ENCODE peak calls at places on chromosomes 11 and 22, in four cellular contexts. O, M, N and Q are unnamed samples. For H3K4me1, the result is how much of the 10 kb centered on the place peaks cover.

GRCh38 chr11:72786305-72787261 is 7.3 kb downstream of the STARD10 start:
- DNase-seq in N (no peak), O (no peak), M (peak), Q (no peak)

GRCh38 chr22:44723801-44724200 is 21.8 kb downstream of the PRR5 start:
- DNase-seq in M (no peak), N (no peak), O (no peak), Q (peak)

GRCh38 chr11:66904055-66904454 is 47.2 kb downstream of the LRFN4 start:
- DNase-seq in N (no peak), M (peak), O (peak), Q (no peak)

GRCh38 chr11:105032495-105032894 is 2.4 kb downstream of the CASP1 start:
- DNase-seq in M (no peak), N (no peak), O (no peak), Q (no peak)

GRCh38 chr11:131894615-131895544 is 524.5 kb downstream of the NTM start:
- DNase-seq in M (no peak), N (no peak), O (no peak), Q (no peak)

GRCh38 chr22:32205974-32206773 is 1.3 kb upstream of the RFPL2 start:
- DNase-seq in M (no peak), O (no peak), N (no peak), Q (no peak)

GRCh38 chr22:50445071-50445879 is 29.6 kb downstream of the SBF1 start:
- DNase-seq in O (peak), M (no peak), N (peak), Q (no peak)

GRCh38 chr11:6601041-6601461 is 2.4 kb downstream of the RRP8 start:
- DNase-seq in N (no peak), M (no peak), O (peak), Q (no peak)

GRCh38 chr11:41201156-41201555 is 258.3 kb downstream of the LRRC4C start:
- DNase-seq in M (peak), N (no peak), O (no peak), Q (peak)

GRCh38 chr11:35529971-35530495 is 4.6 kb upstream of the PAMR1 start:
- DNase-seq in O (no peak), M (no peak), N (no peak), Q (no peak)

GRCh38 chr11:16912607-16913006 is 101.6 kb downstream of the PLEKHA7 start:
- DNase-seq in O (no peak), N (no peak), M (no peak), Q (peak)

GRCh38 chr11:126297004-126297403 is 6.9 kb upstream of the DCPS start:
- DNase-seq in M (no peak), O (no peak), N (no peak), Q (no peak)

GRCh38 chr22:23608583-23608982 is 23.5 kb downstream of the DRICH1 start:
- DNase-seq in M (peak), N (no peak), O (no peak), Q (peak)

GRCh38 chr11:111457731-111458368 is 54.3 kb downstream of the BTG4 start:
- DNase-seq in N (no peak), M (no peak), O (no peak), Q (no peak)

GRCh38 chr11:123475478-123475877 is 45.4 kb downstream of the GRAMD1B start:
- DNase-seq in N (no peak), M (peak), O (no peak), Q (peak)

GRCh38 chr11:441418-442274 is at the start of gene ANO9:
- DNase-seq in M (peak), N (peak), O (peak), Q (peak)

GRCh38 chr22:45319319-45319675 is 9.6 kb downstream of the FAM118A start:
- DNase-seq in M (peak), O (no peak), N (no peak), Q (peak)

GRCh38 chr22:19631899-19632670 is 82.2 kb upstream of the SEPTIN5 start:
- DNase-seq in M (peak), N (no peak), O (peak), Q (peak)

GRCh38 chr22:50292643-50293440 is 14.6 kb downstream of the PLXNB2 start:
- DNase-seq in M (no peak), N (no peak), O (no peak), Q (no peak)

GRCh38 chr11:57792060-57792541 is 30.5 kb downstream of the CTNND1 start:
- DNase-seq in O (peak), N (no peak), M (no peak), Q (no peak)

GRCh38 chr22:17707526-17707925 is 66.7 kb downstream of the BID start:
- DNase-seq in O (no peak), M (no peak), N (no peak), Q (no peak)

GRCh38 chr11:8604078-8604723 is 10.2 kb upstream of the STK33 start:
- DNase-seq in O (no peak), N (peak), M (peak), Q (peak)

GRCh38 chr11:79610678-79611077 is 169.8 kb upstream of the TENM4 start:
- DNase-seq in M (no peak), O (no peak), N (no peak), Q (no peak)

GRCh38 chr11:10428453-10428852 is 26.6 kb upstream of the AMPD3 start:
- DNase-seq in M (no peak), N (no peak), O (no peak), Q (no peak)

GRCh38 chr22:35227248-35227647 is 30.0 kb upstream of the HMGXB4 start:
- DNase-seq in N (no peak), O (no peak), M (no peak), Q (no peak)

GRCh38 chr11:119803726-119804294 is 74.8 kb upstream of the NECTIN1 start:
- DNase-seq in O (no peak), M (no peak), N (no peak), Q (no peak)

GRCh38 chr11:92556435-92556834 is 331.8 kb downstream of the FAT3 start:
- DNase-seq in O (no peak), N (no peak), M (peak), Q (peak)

GRCh38 chr11:12460441-12460840 is 83.1 kb downstream of the PARVA start:
- DNase-seq in O (no peak), N (no peak), M (no peak), Q (no peak)

GRCh38 chr11:63614136-63614664 is at the start of gene PLAAT3:
- DNase-seq in N (no peak), M (peak), O (peak), Q (peak)

GRCh38 chr11:97684486-97685439 is 1295.0 kb downstream of the JRKL start:
- DNase-seq in O (no peak), N (no peak), M (no peak), Q (no peak)

GRCh38 chr11:3231550-3231850 is 717 bp downstream of the MRGPRE start:
- DNase-seq in O (no peak), M (no peak), N (no peak), Q (no peak)
- H3K4me1 ChIP-seq in O (under half), M (under half), N (under half), Q (under half)

GRCh38 chr11:44613081-44613628 is 47.7 kb downstream of the CD82 start:
- DNase-seq in N (no peak), O (peak), M (no peak), Q (no peak)
- H3K4me1 ChIP-seq in N (under half), O (under half), M (under half), Q (under half)

DNA sequence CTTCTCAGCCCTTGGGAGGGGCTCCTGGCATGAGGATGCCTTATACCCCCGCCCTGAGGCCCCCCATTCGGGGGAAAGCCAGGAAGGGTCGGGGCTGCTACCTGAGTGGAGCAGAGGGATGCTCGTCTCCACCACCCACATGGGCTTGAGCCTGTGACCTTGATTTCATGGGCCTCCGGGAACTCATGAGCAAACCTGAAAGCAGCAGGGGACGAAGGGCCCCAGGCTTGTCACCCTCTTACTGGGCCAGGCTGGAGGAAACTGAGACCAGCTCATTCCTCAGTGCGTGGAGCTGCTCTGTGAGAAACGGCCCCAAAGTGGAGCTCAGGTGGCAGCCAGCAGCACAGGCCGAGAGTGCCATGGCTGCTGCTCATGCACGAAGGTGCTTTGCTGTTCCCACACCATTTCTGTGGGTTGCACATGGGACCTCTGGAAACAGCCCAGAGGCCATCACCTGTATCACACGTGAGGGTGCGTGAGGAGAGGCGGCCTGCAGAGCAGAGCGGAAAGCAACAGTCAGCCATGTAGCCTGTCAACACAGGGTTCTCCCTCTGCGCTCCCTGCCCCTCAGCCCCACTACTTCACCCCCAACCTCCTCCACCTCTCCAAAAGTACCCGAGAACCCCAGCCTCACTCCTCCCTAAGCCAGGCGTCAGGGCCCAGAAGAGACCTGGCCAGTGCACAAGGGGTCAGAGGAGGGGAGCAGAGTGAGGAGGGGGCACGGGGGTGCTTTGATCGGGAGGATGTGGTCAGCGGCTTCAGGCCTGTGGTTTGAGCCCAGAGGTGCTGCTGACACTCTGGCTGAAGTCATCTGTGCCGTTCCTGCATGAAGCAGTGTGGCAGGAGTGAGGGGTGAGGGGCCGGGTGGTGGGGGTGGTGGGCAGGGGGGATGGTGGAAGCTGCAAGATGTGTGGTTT is 14.2 kb upstream of the IL2RB start:
- DNase-seq in O (peak), N (no peak), M (no peak), Q (no peak)
- H3K4me1 ChIP-seq in O (under half), N (under half), M (under half), Q (under half)

GRCh38 chr22:46580940-46581579 is 39.1 kb upstream of the GRAMD4 start:
- DNase-seq in O (peak), N (peak), M (peak), Q (no peak)
- H3K4me1 ChIP-seq in O (under half), N (under half), M (half or more), Q (under half)

DNA sequence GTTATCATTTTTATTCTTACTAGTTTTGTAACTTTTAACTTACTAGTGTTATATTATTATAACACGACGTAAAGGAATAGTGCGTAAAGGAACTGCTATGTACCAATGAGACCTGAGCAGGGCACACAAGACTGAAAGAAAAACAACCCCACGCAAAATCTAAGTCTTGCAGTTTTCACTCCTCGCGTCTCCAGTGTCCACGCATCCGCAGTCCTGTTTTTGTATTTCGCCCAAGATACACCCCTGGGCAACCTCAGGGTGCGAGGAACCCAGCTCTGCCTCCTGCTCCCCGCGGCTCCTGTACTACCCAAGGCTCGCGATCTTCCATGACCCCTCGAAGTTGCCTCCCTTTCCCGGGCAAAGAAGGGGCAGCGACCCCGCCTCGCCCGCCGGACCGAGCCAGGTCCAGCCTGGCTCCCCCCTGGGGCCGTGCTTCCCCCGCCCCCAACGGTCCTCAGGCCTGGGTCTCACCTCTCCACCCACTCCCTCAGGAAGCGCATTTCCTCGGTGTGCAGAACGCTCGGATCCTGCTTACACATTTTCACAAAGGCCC is 403 bp downstream of the ST13 start:
- DNase-seq in O (peak), M (peak), N (no peak), Q (peak)
- H3K4me1 ChIP-seq in O (under half), M (under half), N (under half), Q (under half)

GRCh38 chr22:47135338-47135737 is 372.9 kb downstream of the TBC1D22A start:
- DNase-seq in O (no peak), M (no peak), N (no peak), Q (no peak)

GRCh38 chr22:47138898-47139789 is 376.7 kb downstream of the TBC1D22A start:
- DNase-seq in M (no peak), O (peak), N (no peak), Q (peak)

GRCh38 chr22:47134222-47134621 is 371.8 kb downstream of the TBC1D22A start:
- DNase-seq in N (no peak), O (no peak), M (no peak), Q (no peak)

GRCh38 chr22:47136050-47136449 is 373.6 kb downstream of the TBC1D22A start:
- DNase-seq in M (no peak), O (no peak), N (no peak), Q (no peak)

GRCh38 chr22:47136671-47137070 is 374.2 kb downstream of the TBC1D22A start:
- DNase-seq in O (no peak), N (no peak), M (no peak), Q (no peak)
- H3K4me1 ChIP-seq in O (under half), N (under half), M (under half), Q (under half)